ENCODE peak calls at places on chromosomes 7 and 10, in five cellular contexts. O, E, K, Q and S are unnamed samples.

GRCh38 chr10:89476150-89476549 is 59.2 kb downstream of the SLC16A12 start:
- DNase-seq in O (no peak), E (no peak), K (no peak), Q (no peak), S (no peak)

GRCh38 chr7:13990319-13990983 is 985 bp upstream of the ETV1 start:
- DNase-seq in O (peak), E (peak), K (no peak), Q (peak), S (peak)

GRCh38 chr10:124867304-124867703 is 65.7 kb downstream of the ABRAXAS2 start:
- DNase-seq in O (no peak), E (no peak), K (no peak), Q (peak), S (no peak)

GRCh38 chr7:45387837-45388236 is 186.3 kb upstream of the ADCY1 start:
- DNase-seq in O (no peak), E (no peak), K (no peak), Q (no peak), S (no peak)

GRCh38 chr10:46526682-46527038 is 29.8 kb downstream of the GPRIN2 start:
- DNase-seq in O (no peak), E (no peak), K (no peak), Q (no peak), S (no peak)

GRCh38 chr7:20083781-20084180 is 133.4 kb downstream of the MACC1 start:
- DNase-seq in O (no peak), E (no peak), K (no peak), Q (peak), S (no peak)

GRCh38 chr7:54705436-54705835 is 53.6 kb downstream of the SEC61G start:
- DNase-seq in O (no peak), E (no peak), K (no peak), Q (no peak), S (no peak)

GRCh38 chr7:78082556-78082955 is 284.0 kb downstream of the PHTF2 start:
- DNase-seq in O (no peak), E (no peak), K (no peak), Q (no peak), S (no peak)

GRCh38 chr7:38368191-38368605 is 94.8 kb upstream of the TARP start:
- DNase-seq in O (peak), E (peak), K (peak), Q (peak), S (peak)

GRCh38 chr7:19296617-19297016 is 151.4 kb upstream of the FERD3L start:
- DNase-seq in O (peak), E (no peak), K (no peak), Q (no peak), S (no peak)

GRCh38 chr7:95871078-95871848 is 98.9 kb downstream of the DYNC1I1 start:
- DNase-seq in O (peak), E (no peak), K (no peak), Q (peak), S (no peak)

GRCh38 chr10:94137747-94138146 is 144.0 kb downstream of the PLCE1 start:
- DNase-seq in O (no peak), E (no peak), K (no peak), Q (no peak), S (no peak)

GRCh38 chr7:128361463-128362441 is at the start of gene PRRT4:
- DNase-seq in O (peak), E (peak), K (no peak), Q (peak), S (peak)